ENCODE peak calls at places on chromosome 17, in nine cellular contexts. U is Daoy; C is cardiac fibroblast; X is MV-4-11; Y is HS-5; V is NB4; J is A549; D is cerebellar cortex; W is stimulated activated CD4-positive, alpha-beta T cell treated with anti-CD3 and anti-CD28 coated beads, Interleukin-1b, Interleukin-23, amount 100 ng/mL, for 24 hours. I is an unnamed sample.

GRCh38 chr17:40950176-40950575 is 12.7 kb upstream of the KRT23 start:
- DNase-seq in U (no peak), Y (no peak), C (no peak), D (no peak), X (no peak), W (no peak), V (no peak), J (no peak), I (no peak)

GRCh38 chr17:81057079-81057730 is 22.3 kb downstream of the BAIAP2 start:
- DNase-seq in X (peak), V (peak), C (peak), U (no peak), D (no peak), W (no peak), J (peak), Y (no peak), I (no peak)

GRCh38 chr17:81737947-81738800 is 26.1 kb downstream of the SLC25A10 start:
- DNase-seq in V (no peak), W (no peak), X (no peak), U (no peak), D (no peak), J (no peak), Y (no peak), C (no peak), I (no peak)

GRCh38 chr17:82214012-82214628 is 1.5 kb upstream of the CCDC57 start:
- DNase-seq in C (no peak), J (no peak), Y (no peak), W (no peak), U (no peak), V (peak), X (no peak), D (no peak), I (no peak)

GRCh38 chr17:47620503-47621245 is 29.0 kb upstream of the KPNB1 start:
- DNase-seq in X (no peak), J (no peak), V (no peak), W (no peak), D (no peak), U (no peak), Y (no peak), C (no peak), I (no peak)

GRCh38 chr17:71304498-71305158 is 816.2 kb upstream of the SOX9 start:
- DNase-seq in J (no peak), U (peak), X (no peak), W (no peak), Y (no peak), D (no peak), C (no peak), V (no peak), I (no peak)

GRCh38 chr17:72005332-72006163 is 115.3 kb upstream of the SOX9 start:
- DNase-seq in Y (no peak), W (no peak), V (no peak), U (no peak), D (no peak), C (no peak), J (no peak), X (no peak), I (no peak)

GRCh38 chr17:56892333-56892732 is 21.5 kb downstream of the TRIM25 start:
- DNase-seq in X (no peak), D (no peak), V (no peak), W (no peak), J (no peak), U (no peak), C (no peak), Y (no peak), I (no peak)

GRCh38 chr17:7929158-7930029 is at the start of gene KCNAB3:
- DNase-seq in D (peak), Y (no peak), U (peak), X (peak), C (peak), J (peak), V (no peak), W (no peak), I (no peak)

GRCh38 chr17:27282054-27282501 is 11.8 kb upstream of the WSB1 start:
- DNase-seq in X (peak), V (peak), J (no peak), D (no peak), Y (no peak), W (no peak), C (peak), U (no peak), I (no peak)

GRCh38 chr17:57552114-57552601 is 192.9 kb downstream of the CCDC182 start:
- DNase-seq in D (peak), U (peak), C (peak), X (peak), W (no peak), J (no peak), V (no peak), Y (no peak), I (no peak)

GRCh38 chr17:8757189-8757588 is 1.2 kb downstream of the SPDYE4 start:
- DNase-seq in W (no peak), X (no peak), J (no peak), U (no peak), D (no peak), C (no peak), V (no peak), Y (no peak), I (no peak)

GRCh38 chr17:62653831-62654829 is 26.7 kb downstream of the MRC2 start:
- DNase-seq in U (no peak), C (peak), X (peak), D (no peak), W (no peak), V (peak), Y (no peak), J (no peak), I (no peak)

GRCh38 chr17:45835481-45835880 is 9.2 kb upstream of the SPPL2C start:
- DNase-seq in D (no peak), V (no peak), C (no peak), J (no peak), W (no peak), Y (no peak), X (no peak), U (no peak), I (no peak)

GRCh38 chr17:41777157-41777578 is 9.3 kb downstream of the JUP start:
- DNase-seq in W (no peak), X (no peak), D (no peak), U (no peak), C (no peak), J (peak), Y (no peak), V (no peak), I (no peak)

GRCh38 chr17:61214753-61215152 is 184.9 kb upstream of the TBX2 start:
- DNase-seq in X (no peak), C (no peak), J (no peak), V (no peak), Y (no peak), U (no peak), D (no peak), W (no peak), I (no peak)

GRCh38 chr17:33099906-33100305 is 108.3 kb downstream of the SPACA3 start:
- DNase-seq in U (no peak), Y (no peak), C (no peak), X (no peak), J (no peak), W (no peak), V (no peak), D (no peak), I (no peak)

GRCh38 chr17:77115510-77115909 is 25.3 kb upstream of the SEC14L1 start:
- DNase-seq in X (no peak), Y (no peak), V (no peak), U (no peak), W (no peak), J (no peak), D (no peak), C (peak), I (no peak)

GRCh38 chr17:75124041-75124818 is 7.3 kb downstream of the NT5C start:
- DNase-seq in V (no peak), U (peak), J (peak), W (peak), C (peak), X (no peak), Y (no peak), D (no peak), I (no peak)

GRCh38 chr17:19290047-19290705 is 53.0 kb downstream of the EPN2 start:
- DNase-seq in C (no peak), W (no peak), D (no peak), X (peak), U (no peak), J (no peak), Y (no peak), V (peak), I (peak)

GRCh38 chr17:61729690-61730268 is 133.5 kb downstream of the BRIP1 start:
- DNase-seq in V (no peak), W (no peak), Y (no peak), D (no peak), J (no peak), X (no peak), C (no peak), U (no peak), I (no peak)

GRCh38 chr17:79835953-79836951 is 3.0 kb downstream of the CBX4 start:
- DNase-seq in V (peak), Y (no peak), J (peak), D (no peak), W (no peak), U (no peak), C (no peak), X (peak), I (peak)